ENCODE peak calls at places on chromosomes 1 and 21, in five cellular contexts. P, A, F, E and I are unnamed samples.
A peak's percentile ranks its signal among the peaks of the same experiment; 100 is the strongest.

GRCh38 chr1:199422206-199422605 is 605.3 kb upstream of the NR5A2 start:
- DNase-seq in P (peak; percentile 56), A (no peak), F (no peak), E (no peak), I (peak; percentile 4)

GRCh38 chr1:225762444-225762843 is 15.2 kb upstream of the SRP9 start:
- DNase-seq in P (peak; percentile 92), A (no peak), F (no peak), E (no peak), I (peak; percentile 39)

GRCh38 chr1:112957133-112957812 is 1.3 kb upstream of the SLC16A1 start:
- DNase-seq in P (peak; percentile 89), A (no peak), F (peak; percentile 89), E (peak; percentile 8), I (peak; percentile 33)

GRCh38 chr1:180381184-180381580 is 121.2 kb downstream of the ACBD6 start:
- DNase-seq in P (no peak), A (no peak), F (no peak), E (no peak), I (no peak)

GRCh38 chr1:116164056-116164889 is 53.1 kb downstream of the MAB21L3 start:
- DNase-seq in P (no peak), A (no peak), F (no peak), E (no peak), I (no peak)

GRCh38 chr1:171180671-171181070 is 4.4 kb upstream of the FMO2 start:
- DNase-seq in P (no peak), A (no peak), F (no peak), E (no peak), I (no peak)

GRCh38 chr1:4180066-4180735 is 280.1 kb upstream of the C1orf174 start:
- DNase-seq in P (no peak), A (no peak), F (no peak), E (no peak), I (no peak)

GRCh38 chr21:15444118-15444960 is 285.4 kb upstream of the USP25 start:
- DNase-seq in P (no peak), A (no peak), F (no peak), E (no peak), I (peak; percentile 34)

GRCh38 chr1:243473281-243474210 is 217.7 kb downstream of the SDCCAG8 start:
- DNase-seq in P (peak; percentile 33), A (no peak), F (no peak), E (no peak), I (no peak)

GRCh38 chr21:44836666-44837471 is 19.0 kb upstream of the SUMO3 start:
- DNase-seq in P (no peak), A (no peak), F (no peak), E (no peak), I (peak; percentile 87)

GRCh38 chr1:25702101-25702775 is 85.6 kb downstream of the MAN1C1 start:
- DNase-seq in P (peak; percentile 22), A (no peak), F (no peak), E (no peak), I (no peak)

GRCh38 chr1:42424201-42424600 is 31.6 kb downstream of the ZMYND12 start:
- DNase-seq in P (peak; percentile 20), A (no peak), F (no peak), E (no peak), I (no peak)

GRCh38 chr21:14361958-14362357 is 21.0 kb downstream of the HSPA13 start:
- DNase-seq in P (peak; percentile 18), A (no peak), F (no peak), E (no peak), I (no peak)

GRCh38 chr1:100077525-100077924 is 55.2 kb downstream of the SASS6 start:
- DNase-seq in P (no peak), A (no peak), F (no peak), E (no peak), I (no peak)

GRCh38 chr1:6133146-6133895 is 46.8 kb downstream of the CHD5 start:
- DNase-seq in P (no peak), A (no peak), F (no peak), E (no peak), I (no peak)

GRCh38 chr1:204791453-204792366 is 79.0 kb upstream of the NFASC start:
- DNase-seq in P (peak; percentile 22), A (peak; percentile 60), F (peak; percentile 78), E (peak; percentile 63), I (peak; percentile 79)

GRCh38 chr1:29499101-29499650 is 262.9 kb downstream of the PTPRU start:
- DNase-seq in P (no peak), A (no peak), F (no peak), E (no peak), I (no peak)

GRCh38 chr1:223756806-223757700 is 44.7 kb downstream of the CAPN2 start:
- DNase-seq in P (no peak), A (no peak), F (no peak), E (no peak), I (no peak)

GRCh38 chr1:37177230-37177864 is 143.0 kb upstream of the GRIK3 start:
- DNase-seq in P (no peak), A (no peak), F (peak; percentile 50), E (no peak), I (peak; percentile 15)

GRCh38 chr1:16183157-16183556 is 27.3 kb upstream of the EPHA2 start:
- DNase-seq in P (peak; percentile 92), A (no peak), F (no peak), E (no peak), I (no peak)

GRCh38 chr21:45508607-45509565 is 33.4 kb downstream of the SLC19A1 start:
- DNase-seq in P (no peak), A (no peak), F (no peak), E (no peak), I (no peak)

GRCh38 chr1:54934869-54935268 is 45.6 kb upstream of the TMEM61 start:
- DNase-seq in P (peak; percentile 95), A (no peak), F (no peak), E (no peak), I (no peak)

GRCh38 chr1:7220007-7220406 is 434.8 kb downstream of the CAMTA1 start:
- DNase-seq in P (peak; percentile 79), A (no peak), F (no peak), E (no peak), I (no peak)

GRCh38 chr1:156862602-156863599 is 2.2 kb downstream of the NTRK1 start:
- DNase-seq in P (no peak), A (no peak), F (no peak), E (no peak), I (peak; percentile 29)

GRCh38 chr1:211603713-211604112 is 24.8 kb upstream of the SLC30A1 start:
- DNase-seq in P (no peak), A (no peak), F (no peak), E (no peak), I (no peak)

GRCh38 chr1:235767795-235768194 is 98.9 kb downstream of the LYST start:
- DNase-seq in P (no peak), A (no peak), F (peak; percentile 24), E (no peak), I (no peak)

GRCh38 chr1:38624341-38625039 is 235.1 kb downstream of the RRAGC start:
- DNase-seq in P (no peak), A (no peak), F (no peak), E (no peak), I (no peak)

GRCh38 chr1:47663286-47663685 is 225.4 kb downstream of the FOXD2 start:
- DNase-seq in P (peak; percentile 36), A (no peak), F (no peak), E (no peak), I (no peak)

GRCh38 chr21:33518899-33519298 is 23.0 kb downstream of the GART start:
- DNase-seq in P (no peak), A (no peak), F (no peak), E (no peak), I (no peak)

GRCh38 chr1:190747643-190748186 is 270.1 kb upstream of the BRINP3 start:
- DNase-seq in P (peak; percentile 56), A (no peak), F (no peak), E (no peak), I (no peak)

DNA sequence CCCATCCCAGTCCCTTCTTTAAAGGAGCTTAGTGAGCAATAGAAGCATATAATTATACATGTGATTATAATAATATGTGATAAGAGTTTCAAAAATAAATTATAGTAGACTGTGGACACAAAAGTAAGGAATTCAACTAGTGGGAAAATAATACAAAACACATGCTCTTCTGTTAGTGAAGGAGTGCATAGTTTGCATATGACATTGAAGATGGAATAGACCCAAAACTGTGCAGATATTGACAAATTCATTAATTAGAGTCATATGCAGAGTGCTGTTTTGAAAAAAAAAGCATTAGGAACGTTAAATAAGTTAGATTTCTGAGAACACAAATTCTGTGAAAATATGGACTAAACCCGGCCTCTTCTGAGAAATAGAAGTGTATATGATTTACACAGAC is 278.8 kb downstream of the ASTN1 start:
- DNase-seq in P (no peak), A (no peak), F (no peak), E (no peak), I (no peak)
- H3K27ac ChIP-seq in P (no peak overlapping the region), A (no peak overlapping the region), F (no peak overlapping the region), E (no peak overlapping the region), I (no peak overlapping the region)

GRCh38 chr1:85061711-85062424 is 13.6 kb upstream of the MCOLN3 start:
- DNase-seq in P (peak; percentile 97), A (peak; percentile 49), F (peak; percentile 97), E (peak; percentile 74), I (peak; percentile 96)
- H3K4me3 ChIP-seq in P (peak overlapping the region; percentile 64), A (peak overlapping the region; percentile 57), F (peak overlapping the region; percentile 68), E (peak overlapping the region; percentile 38), I (peak overlapping the region; percentile 66)

GRCh38 chr1:234169161-234169849 is 204.0 kb upstream of the COA6 start:
- DNase-seq in P (no peak), A (no peak), F (no peak), E (no peak), I (no peak)

GRCh38 chr1:234164098-234164709 is 209.1 kb upstream of the COA6 start:
- DNase-seq in P (no peak), A (no peak), F (no peak), E (no peak), I (no peak)

GRCh38 chr1:234170622-234171021 is 202.6 kb upstream of the COA6 start:
- DNase-seq in P (no peak), A (no peak), F (no peak), E (no peak), I (no peak)

GRCh38 chr1:234170067-234170466 is 203.2 kb upstream of the COA6 start:
- DNase-seq in P (no peak), A (no peak), F (no peak), E (no peak), I (no peak)

GRCh38 chr1:234168061-234168724 is 205.1 kb upstream of the COA6 start:
- DNase-seq in P (no peak), A (no peak), F (no peak), E (no peak), I (no peak)
- H3K27ac ChIP-seq in P (no peak overlapping the region), A (no peak overlapping the region), F (no peak overlapping the region), E (no peak overlapping the region), I (no peak overlapping the region)

GRCh38 chr1:151189638-151190445 is at the start of gene VPS72:
- DNase-seq in P (peak; percentile 88), A (peak; percentile 57), F (peak; percentile 94), E (peak; percentile 58), I (peak; percentile 91)

GRCh38 chr1:151192047-151192446 is 2.0 kb upstream of the VPS72 start:
- DNase-seq in P (no peak), A (no peak), F (no peak), E (no peak), I (no peak)

GRCh38 chr1:151184211-151184610 is 5.8 kb downstream of the VPS72 start:
- DNase-seq in P (no peak), A (no peak), F (no peak), E (no peak), I (no peak)

DNA sequence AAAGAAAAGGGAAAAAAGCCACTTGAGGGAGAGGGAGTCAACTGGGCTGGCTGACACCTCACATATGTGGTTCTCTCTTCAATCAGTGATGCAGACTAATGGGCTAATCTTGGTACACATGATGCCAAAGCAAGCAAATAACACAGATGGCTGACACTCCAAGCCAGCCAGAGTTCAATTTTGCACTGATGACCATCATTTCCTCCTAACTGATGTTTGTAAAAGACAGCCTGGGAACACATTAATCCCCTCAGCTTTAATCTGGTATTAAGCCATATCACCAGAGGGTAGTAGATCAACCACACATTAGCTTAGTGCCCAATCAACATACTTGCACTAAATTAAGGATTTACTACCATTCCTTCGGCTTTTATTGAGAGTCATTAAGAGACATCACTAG is 2.8 kb downstream of the VPS72 start:
- DNase-seq in P (no peak), A (no peak), F (no peak), E (no peak), I (no peak)
- H3K4me3 ChIP-seq in P (no peak overlapping the region), A (no peak overlapping the region), F (no peak overlapping the region), E (no peak overlapping the region), I (no peak overlapping the region)